ENCODE peak calls at places on chromosomes 1 and 21, in ten cellular contexts. One of them, this sample, is unnamed.

GRCh38 chr1:212974735-212975606 is 24.6 kb downstream of the VASH2 start:
- DNase-seq in omental fat pad: no peak
- DNase-seq in brain microvascular endothelial cell: no peak
- DNase-seq in Calu3: no peak
- DNase-seq in glutamatergic neuron: no peak
- DNase-seq in GM12865: no peak
- DNase-seq in BJ: no peak
- DNase-seq in pancreas: no peak
- DNase-seq in HFFc6: no peak
- DNase-seq in K562: no peak
- DNase-seq in this sample: no peak

GRCh38 chr1:3034728-3035610 is 13.7 kb downstream of the ACTRT2 start:
- DNase-seq in omental fat pad: no peak
- DNase-seq in brain microvascular endothelial cell: no peak
- DNase-seq in Calu3: no peak
- DNase-seq in glutamatergic neuron: no peak
- DNase-seq in GM12865: no peak
- DNase-seq in BJ: no peak
- DNase-seq in pancreas: no peak
- DNase-seq in HFFc6: no peak
- DNase-seq in K562: no peak
- DNase-seq in this sample: no peak

GRCh38 chr21:35303085-35303484 is 254.0 kb upstream of the RUNX1 start:
- DNase-seq in omental fat pad: no peak
- DNase-seq in brain microvascular endothelial cell: peak; percentile 92
- DNase-seq in Calu3: no peak
- DNase-seq in glutamatergic neuron: no peak
- DNase-seq in GM12865: no peak
- DNase-seq in BJ: peak; percentile 61
- DNase-seq in pancreas: no peak
- DNase-seq in HFFc6: peak; percentile 95
- DNase-seq in K562: no peak
- DNase-seq in this sample: no peak

GRCh38 chr1:239616686-239617085 is 230.3 kb downstream of the CHRM3 start:
- DNase-seq in omental fat pad: no peak
- DNase-seq in brain microvascular endothelial cell: no peak
- DNase-seq in Calu3: no peak
- DNase-seq in glutamatergic neuron: no peak
- DNase-seq in GM12865: no peak
- DNase-seq in BJ: no peak
- DNase-seq in pancreas: no peak
- DNase-seq in HFFc6: no peak
- DNase-seq in K562: no peak
- DNase-seq in this sample: no peak

GRCh38 chr1:62746086-62746808 is 37.7 kb upstream of the ATG4C start:
- DNase-seq in omental fat pad: no peak
- DNase-seq in brain microvascular endothelial cell: peak; percentile 25
- DNase-seq in Calu3: no peak
- DNase-seq in glutamatergic neuron: no peak
- DNase-seq in GM12865: peak; percentile 43
- DNase-seq in BJ: no peak
- DNase-seq in pancreas: no peak
- DNase-seq in HFFc6: peak; percentile 65
- DNase-seq in K562: no peak
- DNase-seq in this sample: no peak

GRCh38 chr1:161805399-161806197 is 39.5 kb downstream of the ATF6 start:
- DNase-seq in omental fat pad: no peak
- DNase-seq in brain microvascular endothelial cell: no peak
- DNase-seq in Calu3: no peak
- DNase-seq in glutamatergic neuron: no peak
- DNase-seq in GM12865: no peak
- DNase-seq in BJ: no peak
- DNase-seq in pancreas: no peak
- DNase-seq in HFFc6: no peak
- DNase-seq in K562: no peak
- DNase-seq in this sample: no peak

GRCh38 chr1:39755965-39756659 is 15.0 kb downstream of the OXCT2 start:
- DNase-seq in omental fat pad: no peak
- DNase-seq in brain microvascular endothelial cell: no peak
- DNase-seq in Calu3: no peak
- DNase-seq in glutamatergic neuron: no peak
- DNase-seq in GM12865: no peak
- DNase-seq in BJ: no peak
- DNase-seq in pancreas: no peak
- DNase-seq in HFFc6: no peak
- DNase-seq in K562: no peak
- DNase-seq in this sample: no peak

GRCh38 chr1:6260433-6260934 is 414 bp downstream of the GPR153 start:
- DNase-seq in omental fat pad: no peak
- DNase-seq in brain microvascular endothelial cell: no peak
- DNase-seq in Calu3: no peak
- DNase-seq in glutamatergic neuron: peak; percentile 71
- DNase-seq in GM12865: peak; percentile 37
- DNase-seq in BJ: no peak
- DNase-seq in pancreas: no peak
- DNase-seq in HFFc6: no peak
- DNase-seq in K562: peak; percentile 82
- DNase-seq in this sample: peak; percentile 57

GRCh38 chr1:86466109-86466844 is 2.5 kb upstream of the CLCA1 start:
- DNase-seq in omental fat pad: no peak
- DNase-seq in brain microvascular endothelial cell: no peak
- DNase-seq in Calu3: no peak
- DNase-seq in glutamatergic neuron: no peak
- DNase-seq in GM12865: no peak
- DNase-seq in BJ: no peak
- DNase-seq in pancreas: no peak
- DNase-seq in HFFc6: no peak
- DNase-seq in K562: no peak
- DNase-seq in this sample: no peak

GRCh38 chr1:218250492-218250891 is 34.6 kb upstream of the RRP15 start:
- DNase-seq in omental fat pad: no peak
- DNase-seq in brain microvascular endothelial cell: no peak
- DNase-seq in Calu3: no peak
- DNase-seq in glutamatergic neuron: no peak
- DNase-seq in GM12865: no peak
- DNase-seq in BJ: no peak
- DNase-seq in pancreas: no peak
- DNase-seq in HFFc6: no peak
- DNase-seq in K562: peak; percentile 16
- DNase-seq in this sample: no peak

GRCh38 chr1:168728452-168729404 is at the start of gene DPT:
- DNase-seq in omental fat pad: no peak
- DNase-seq in brain microvascular endothelial cell: no peak
- DNase-seq in Calu3: no peak
- DNase-seq in glutamatergic neuron: no peak
- DNase-seq in GM12865: no peak
- DNase-seq in BJ: peak; percentile 67
- DNase-seq in pancreas: no peak
- DNase-seq in HFFc6: no peak
- DNase-seq in K562: no peak
- DNase-seq in this sample: peak; percentile 63

GRCh38 chr1:10267319-10267718 is 56.9 kb downstream of the KIF1B start:
- DNase-seq in omental fat pad: no peak
- DNase-seq in brain microvascular endothelial cell: no peak
- DNase-seq in Calu3: no peak
- DNase-seq in glutamatergic neuron: no peak
- DNase-seq in GM12865: no peak
- DNase-seq in BJ: no peak
- DNase-seq in pancreas: no peak
- DNase-seq in HFFc6: no peak
- DNase-seq in K562: no peak
- DNase-seq in this sample: no peak

GRCh38 chr1:100530901-100531487 is 6.9 kb upstream of the GPR88 start:
- DNase-seq in omental fat pad: no peak
- DNase-seq in brain microvascular endothelial cell: peak; percentile 56
- DNase-seq in Calu3: no peak
- DNase-seq in glutamatergic neuron: no peak
- DNase-seq in GM12865: peak; percentile 77
- DNase-seq in BJ: peak; percentile 1
- DNase-seq in pancreas: no peak
- DNase-seq in HFFc6: no peak
- DNase-seq in K562: no peak
- DNase-seq in this sample: no peak

GRCh38 chr1:178659789-178660208 is 65.2 kb upstream of the RALGPS2 start:
- DNase-seq in omental fat pad: no peak
- DNase-seq in brain microvascular endothelial cell: no peak
- DNase-seq in Calu3: no peak
- DNase-seq in glutamatergic neuron: no peak
- DNase-seq in GM12865: peak; percentile 75
- DNase-seq in BJ: no peak
- DNase-seq in pancreas: no peak
- DNase-seq in HFFc6: no peak
- DNase-seq in K562: no peak
- DNase-seq in this sample: no peak

GRCh38 chr1:116934586-116935207 is 25.0 kb downstream of the PTGFRN start:
- DNase-seq in omental fat pad: no peak
- DNase-seq in brain microvascular endothelial cell: no peak
- DNase-seq in Calu3: no peak
- DNase-seq in glutamatergic neuron: no peak
- DNase-seq in GM12865: peak; percentile 52
- DNase-seq in BJ: no peak
- DNase-seq in pancreas: no peak
- DNase-seq in HFFc6: no peak
- DNase-seq in K562: peak; percentile 59
- DNase-seq in this sample: no peak
- TF ChIP-seq CTCF in omental fat pad: no peak
- TF ChIP-seq CTCF in brain microvascular endothelial cell: peak; percentile 24
- TF ChIP-seq CTCF in Calu3: peak; percentile 31
- TF ChIP-seq CTCF in glutamatergic neuron: peak; percentile 59
- TF ChIP-seq CTCF in GM12865: peak; percentile 49
- TF ChIP-seq CTCF in BJ: peak; percentile 27
- TF ChIP-seq CTCF in pancreas: no peak
- TF ChIP-seq CTCF in HFFc6: peak; percentile 57
- TF ChIP-seq CTCF in K562: peak; percentile 68
- TF ChIP-seq CTCF in this sample: peak; percentile 17

GRCh38 chr1:1626207-1627141 is 5.5 kb upstream of the MMP23B start:
- DNase-seq in omental fat pad: no peak
- DNase-seq in brain microvascular endothelial cell: no peak
- DNase-seq in Calu3: no peak
- DNase-seq in glutamatergic neuron: no peak
- DNase-seq in GM12865: peak; percentile 1
- DNase-seq in BJ: no peak
- DNase-seq in pancreas: no peak
- DNase-seq in HFFc6: no peak
- DNase-seq in K562: no peak
- DNase-seq in this sample: peak; percentile 15
- TF ChIP-seq CTCF in omental fat pad: no peak
- TF ChIP-seq CTCF in brain microvascular endothelial cell: no peak
- TF ChIP-seq CTCF in Calu3: no peak
- TF ChIP-seq CTCF in glutamatergic neuron: no peak
- TF ChIP-seq CTCF in GM12865: no peak
- TF ChIP-seq CTCF in BJ: no peak
- TF ChIP-seq CTCF in pancreas: no peak
- TF ChIP-seq CTCF in HFFc6: no peak
- TF ChIP-seq CTCF in K562: no peak
- TF ChIP-seq CTCF in this sample: no peak

DNA sequence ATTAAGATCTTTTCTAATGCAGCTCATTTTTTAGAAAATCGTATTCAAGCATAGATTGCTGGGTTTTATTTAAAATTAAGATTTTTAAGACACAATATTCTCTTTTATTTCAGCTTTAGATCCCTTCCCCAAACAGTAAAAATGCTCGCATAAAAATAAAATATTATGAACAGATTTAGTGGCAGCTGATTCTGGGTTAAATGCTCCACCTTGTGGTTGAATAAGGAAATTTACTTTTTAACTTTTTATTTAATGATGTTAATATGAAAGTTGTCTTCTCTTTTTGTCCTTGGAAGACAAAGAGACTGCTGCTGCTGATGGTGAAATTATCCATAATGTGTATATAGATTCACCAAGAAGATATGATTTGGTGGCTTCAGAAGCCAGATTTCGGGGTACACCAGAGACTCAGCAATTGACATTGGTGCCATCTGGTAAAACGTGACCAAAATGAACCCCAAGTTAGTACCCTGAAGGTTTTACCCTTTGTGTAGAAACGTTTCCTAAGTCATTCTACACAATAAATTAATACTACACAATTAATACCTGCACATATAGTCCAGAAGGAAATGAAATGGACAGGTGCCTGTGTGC is 128.0 kb downstream of the ADAMTS1 start:
- DNase-seq in omental fat pad: no peak
- DNase-seq in brain microvascular endothelial cell: no peak
- DNase-seq in Calu3: no peak
- DNase-seq in glutamatergic neuron: no peak
- DNase-seq in GM12865: peak; percentile 10
- DNase-seq in BJ: no peak
- DNase-seq in pancreas: no peak
- DNase-seq in HFFc6: peak; percentile 12
- DNase-seq in K562: peak; percentile 18
- DNase-seq in this sample: no peak
- TF ChIP-seq CTCF in omental fat pad: peak; percentile 39
- TF ChIP-seq CTCF in brain microvascular endothelial cell: peak; percentile 30
- TF ChIP-seq CTCF in Calu3: peak; percentile 40
- TF ChIP-seq CTCF in glutamatergic neuron: peak; percentile 92
- TF ChIP-seq CTCF in GM12865: peak; percentile 27
- TF ChIP-seq CTCF in BJ: peak; percentile 54
- TF ChIP-seq CTCF in pancreas: peak; percentile 41
- TF ChIP-seq CTCF in HFFc6: peak; percentile 89
- TF ChIP-seq CTCF in K562: no peak
- TF ChIP-seq CTCF in this sample: peak; percentile 56

DNA sequence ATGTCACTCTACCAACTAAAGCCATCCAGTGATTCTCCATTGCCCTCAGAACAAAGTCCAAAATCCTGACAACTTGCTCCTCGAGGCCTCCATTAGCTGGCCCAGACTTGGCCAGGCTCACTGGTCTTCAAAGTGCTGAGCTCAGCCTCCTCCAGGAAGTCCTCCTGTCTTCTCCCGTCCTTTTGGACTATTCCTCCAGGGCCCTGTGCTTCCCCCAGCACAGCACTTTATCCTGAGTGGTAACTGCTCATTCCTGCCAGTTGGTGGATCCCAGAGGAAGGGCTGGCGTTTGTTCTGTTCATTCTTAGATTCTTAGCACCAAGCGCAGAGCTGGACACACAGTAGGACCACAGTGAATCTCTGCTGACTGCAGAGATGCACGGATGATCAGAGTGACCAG is 179.9 kb downstream of the PTPRU start:
- DNase-seq in omental fat pad: no peak
- DNase-seq in brain microvascular endothelial cell: no peak
- DNase-seq in Calu3: no peak
- DNase-seq in glutamatergic neuron: no peak
- DNase-seq in GM12865: no peak
- DNase-seq in BJ: no peak
- DNase-seq in pancreas: no peak
- DNase-seq in HFFc6: no peak
- DNase-seq in K562: no peak
- DNase-seq in this sample: no peak
- TF ChIP-seq CTCF in omental fat pad: no peak
- TF ChIP-seq CTCF in brain microvascular endothelial cell: peak; percentile 37
- TF ChIP-seq CTCF in Calu3: no peak
- TF ChIP-seq CTCF in glutamatergic neuron: no peak
- TF ChIP-seq CTCF in GM12865: no peak
- TF ChIP-seq CTCF in BJ: peak; percentile 12
- TF ChIP-seq CTCF in pancreas: no peak
- TF ChIP-seq CTCF in HFFc6: no peak
- TF ChIP-seq CTCF in K562: no peak
- TF ChIP-seq CTCF in this sample: no peak

DNA sequence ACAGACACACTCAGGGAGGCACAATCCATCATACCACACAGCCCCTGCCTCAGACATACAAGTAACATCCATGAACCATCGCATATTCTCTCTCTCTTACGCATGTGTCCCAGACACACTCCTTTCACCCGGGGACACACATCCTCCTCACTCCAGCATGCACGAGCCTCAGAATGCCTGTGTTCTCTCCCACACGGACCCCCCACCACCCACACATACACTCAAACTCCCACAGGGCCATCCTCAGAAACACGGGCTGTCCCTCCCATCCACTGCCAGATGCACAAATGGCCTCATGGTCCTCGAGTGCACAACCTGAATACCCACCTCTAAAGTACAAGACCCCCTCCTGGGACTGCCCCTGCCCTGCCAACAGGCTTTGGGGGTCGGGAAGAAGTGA is 2.2 kb upstream of the C1QC start:
- DNase-seq in omental fat pad: no peak
- DNase-seq in brain microvascular endothelial cell: no peak
- DNase-seq in Calu3: no peak
- DNase-seq in glutamatergic neuron: no peak
- DNase-seq in GM12865: no peak
- DNase-seq in BJ: no peak
- DNase-seq in pancreas: no peak
- DNase-seq in HFFc6: no peak
- DNase-seq in K562: no peak
- DNase-seq in this sample: no peak
- TF ChIP-seq CTCF in omental fat pad: no peak
- TF ChIP-seq CTCF in brain microvascular endothelial cell: no peak
- TF ChIP-seq CTCF in Calu3: no peak
- TF ChIP-seq CTCF in glutamatergic neuron: no peak
- TF ChIP-seq CTCF in GM12865: no peak
- TF ChIP-seq CTCF in BJ: no peak
- TF ChIP-seq CTCF in pancreas: no peak
- TF ChIP-seq CTCF in HFFc6: no peak
- TF ChIP-seq CTCF in K562: no peak
- TF ChIP-seq CTCF in this sample: no peak

This sample was measured in psoas muscle.